ENCODE peak calls at places on chromosomes 16 and 17, in eight cellular contexts. D is HCT116; C is AG04450; J is GM23338; U is WTC11; F is CD4-positive, alpha-beta T cell; W is natural killer cell; E is progenitor cell of endocrine pancreas. Y is an unnamed sample.

GRCh38 chr16:84647830-84648594 is at the start of gene KLHL36:
- DNase-seq in D (no peak), C (no peak), W (peak), J (peak), U (no peak), E (peak), F (peak), Y (peak)

GRCh38 chr16:14360326-14361037 is 269.6 kb downstream of the PARN start:
- DNase-seq in C (no peak), W (no peak), E (no peak), U (no peak), J (no peak), D (no peak), F (no peak), Y (no peak)

GRCh38 chr17:21287703-21288449 is 3.4 kb downstream of the MAP2K3 start:
- DNase-seq in F (peak), D (peak), W (peak), C (peak), J (no peak), E (no peak), U (no peak), Y (peak)

GRCh38 chr17:8173871-8174322 is 2.3 kb downstream of the TMEM107 start:
- DNase-seq in F (no peak), E (no peak), U (no peak), C (no peak), D (no peak), J (peak), W (no peak), Y (no peak)

GRCh38 chr17:80943346-80944145 is 48.1 kb upstream of the CHMP6 start:
- DNase-seq in J (no peak), C (no peak), E (no peak), D (no peak), F (no peak), U (peak), W (no peak), Y (no peak)

GRCh38 chr16:745739-746138 is 4.9 kb upstream of the CIAO3 start:
- DNase-seq in W (no peak), J (peak), E (peak), D (no peak), U (peak), F (no peak), C (no peak), Y (no peak)

GRCh38 chr16:29849505-29849904 is 13.5 kb downstream of the CDIPT start:
- DNase-seq in D (no peak), F (no peak), J (peak), W (no peak), C (no peak), U (no peak), E (no peak), Y (no peak)

GRCh38 chr17:17363638-17364337 is 60.6 kb downstream of the NT5M start:
- DNase-seq in D (no peak), C (no peak), J (peak), U (no peak), F (no peak), W (peak), E (no peak), Y (no peak)

GRCh38 chr16:23408242-23409201 is 44.5 kb downstream of the COG7 start:
- DNase-seq in U (no peak), W (no peak), J (peak), C (no peak), F (no peak), D (no peak), E (no peak), Y (no peak)

GRCh38 chr17:10126554-10127493 is 71.6 kb downstream of the GAS7 start:
- DNase-seq in D (no peak), W (no peak), F (no peak), U (no peak), E (no peak), J (peak), C (no peak), Y (no peak)

GRCh38 chr17:57121308-57122042 is 36.4 kb downstream of the AKAP1 start:
- DNase-seq in U (peak), D (no peak), W (no peak), F (no peak), C (no peak), E (peak), J (peak), Y (peak)

GRCh38 chr16:69223882-69224281 is 36.9 kb downstream of the SNTB2 start:
- DNase-seq in C (no peak), J (no peak), D (no peak), U (no peak), W (no peak), F (no peak), E (no peak), Y (no peak)

GRCh38 chr17:61547113-61547512 is 43.9 kb downstream of the NACA2 start:
- DNase-seq in F (no peak), W (no peak), U (no peak), E (no peak), C (no peak), J (no peak), D (no peak), Y (no peak)
- TF ChIP-seq CTCF in F (no peak), W (no peak), U (no peak), E (no peak), C (no peak), J (no peak), D (no peak), Y (no peak)

GRCh38 chr16:60907645-60908044 is 1128.6 kb downstream of the CDH8 start:
- DNase-seq in C (no peak), E (no peak), W (no peak), U (no peak), F (no peak), J (peak), D (no peak), Y (no peak)
- TF ChIP-seq CTCF in C (no peak), E (peak), W (no peak), U (no peak), F (no peak), J (peak), D (no peak), Y (no peak)

GRCh38 chr17:69414408-69415274 is at the start of gene MAP2K6:
- DNase-seq in U (peak), J (peak), F (peak), D (no peak), W (peak), C (no peak), E (peak), Y (peak)

GRCh38 chr17:69418535-69418934 is 4.0 kb downstream of the MAP2K6 start:
- DNase-seq in U (no peak), W (no peak), J (no peak), E (no peak), C (no peak), F (no peak), D (no peak), Y (no peak)

GRCh38 chr17:69412336-69412735 is 2.2 kb upstream of the MAP2K6 start:
- DNase-seq in C (no peak), F (no peak), J (no peak), D (no peak), E (no peak), U (no peak), W (no peak), Y (no peak)

GRCh38 chr17:69415431-69415830 is 934 bp downstream of the MAP2K6 start:
- DNase-seq in W (no peak), F (no peak), E (no peak), J (no peak), D (no peak), C (no peak), U (no peak), Y (no peak)

DNA sequence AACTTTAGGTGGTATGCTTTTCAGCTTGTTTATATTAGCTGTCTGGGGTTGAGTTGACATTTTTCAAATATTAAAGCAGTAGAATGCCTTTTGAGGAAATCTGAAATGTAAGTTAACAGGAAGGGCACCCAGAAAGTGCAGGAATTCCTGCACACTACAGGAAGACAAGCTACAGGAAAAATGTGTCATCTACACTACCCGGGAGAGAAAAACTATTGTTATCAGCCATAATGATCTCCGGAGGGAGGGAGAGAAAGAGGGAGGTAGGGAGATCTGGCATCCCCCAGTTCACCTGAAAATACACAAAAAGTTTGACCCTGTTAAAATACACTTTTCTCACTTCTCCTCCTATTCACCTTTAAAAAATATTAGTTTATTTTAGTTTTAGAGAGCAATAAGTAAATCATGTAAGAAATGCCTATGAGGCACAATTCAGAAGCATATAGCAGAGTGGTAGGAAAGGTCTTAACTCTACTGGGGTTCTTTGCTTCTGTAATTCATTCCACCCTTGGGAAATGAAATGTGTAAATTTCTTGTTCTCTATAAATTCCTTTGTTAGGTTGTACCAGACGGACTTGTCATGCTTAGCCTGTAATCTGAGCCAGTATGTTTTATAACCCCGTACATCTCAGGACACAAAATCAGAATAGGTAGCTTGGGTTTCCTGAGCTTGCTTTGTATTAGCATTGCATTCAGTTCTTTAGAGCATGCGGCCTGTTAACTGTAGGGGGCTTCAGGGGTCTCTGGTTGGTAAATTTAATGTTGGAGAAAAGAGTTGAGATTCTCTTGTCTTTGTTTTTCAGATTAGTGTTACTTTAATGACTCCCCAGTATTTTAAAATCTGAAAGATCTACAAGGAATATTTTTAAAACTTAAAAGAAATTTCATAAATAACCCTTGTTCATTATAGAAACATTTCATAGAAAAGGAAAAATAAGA is 3.3 kb downstream of the MAP2K6 start:
- DNase-seq in E (no peak), U (no peak), W (no peak), D (no peak), F (no peak), J (peak), C (no peak), Y (peak)
- TF ChIP-seq CTCF in E (no peak), U (no peak), W (no peak), D (no peak), F (no peak), J (no peak), C (no peak), Y (no peak)

GRCh38 chr16:70680495-70681381 is 5.1 kb downstream of the MTSS2 start:
- DNase-seq in U (no peak), W (no peak), D (no peak), F (no peak), E (no peak), J (no peak), C (no peak), Y (no peak)

GRCh38 chr16:70684146-70685060 is 1.4 kb downstream of the MTSS2 start:
- DNase-seq in E (no peak), J (no peak), C (no peak), F (no peak), D (no peak), U (no peak), W (no peak), Y (no peak)

GRCh38 chr16:70683146-70683944 is 2.5 kb downstream of the MTSS2 start:
- DNase-seq in C (no peak), W (no peak), U (no peak), E (no peak), F (no peak), J (no peak), D (no peak), Y (no peak)

GRCh38 chr16:70681382-70682238 is 4.2 kb downstream of the MTSS2 start:
- DNase-seq in D (no peak), E (no peak), J (no peak), C (no peak), W (no peak), F (no peak), U (no peak), Y (no peak)

GRCh38 chr16:70682239-70683145 is 3.4 kb downstream of the MTSS2 start:
- DNase-seq in C (no peak), W (no peak), E (no peak), F (no peak), D (no peak), J (peak), U (no peak), Y (no peak)
- TF ChIP-seq CTCF in C (no peak), W (no peak), E (peak), F (no peak), D (no peak), J (peak), U (no peak), Y (no peak)

GRCh38 chr16:3019594-3020246 is 448 bp upstream of the TNFRSF12A start:
- DNase-seq in E (no peak), J (no peak), F (no peak), W (no peak), C (no peak), D (no peak), U (no peak), Y (no peak)

GRCh38 chr16:3020247-3020603 is at the start of gene TNFRSF12A:
- DNase-seq in U (peak), D (peak), F (peak), J (peak), W (peak), C (no peak), E (peak), Y (peak)

GRCh38 chr16:3015865-3016521 is 2.0 kb downstream of the CLDN6 start:
- DNase-seq in E (no peak), J (no peak), D (no peak), C (no peak), W (no peak), U (no peak), F (no peak), Y (no peak)

GRCh38 chr16:3017262-3017805 is 649 bp downstream of the CLDN6 start:
- DNase-seq in E (no peak), F (no peak), U (no peak), C (no peak), D (no peak), W (no peak), J (peak), Y (no peak)

DNA sequence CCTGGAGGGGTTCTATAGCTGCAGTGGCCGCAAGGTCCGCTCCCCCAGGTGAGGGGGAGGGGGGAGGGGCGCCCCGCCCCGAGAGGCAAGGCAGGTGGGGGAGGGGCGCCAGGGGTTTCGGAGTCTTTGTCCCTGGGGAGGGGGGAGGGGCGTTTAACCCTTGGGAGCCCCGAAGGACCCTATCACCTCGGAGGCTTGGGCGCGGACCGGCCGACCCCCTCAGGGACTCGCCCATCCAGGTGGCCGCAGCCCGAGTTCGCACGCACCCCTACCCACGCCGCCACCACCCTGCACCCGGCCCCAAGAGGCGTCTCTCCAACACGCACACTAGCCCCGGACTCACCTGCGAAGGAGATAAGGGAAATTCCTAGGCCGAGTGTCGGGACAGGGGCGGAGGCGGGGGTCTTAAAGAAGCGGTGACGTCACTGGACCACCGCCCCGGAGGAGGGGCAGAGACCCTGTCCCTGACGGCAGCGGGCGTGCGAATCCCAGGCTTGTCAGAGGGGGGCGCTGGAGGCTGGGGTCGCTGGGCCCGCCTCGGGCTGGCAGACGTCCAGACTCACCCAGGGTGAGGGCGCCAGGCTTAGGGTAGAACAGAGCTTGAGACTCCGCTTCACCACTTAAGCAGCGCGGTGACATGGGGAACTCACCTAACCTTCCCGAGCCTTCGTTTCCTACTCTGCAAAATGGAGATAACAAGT is at the start of gene CLDN6:
- DNase-seq in C (no peak), J (peak), F (no peak), W (no peak), U (peak), E (peak), D (no peak), Y (no peak)
- TF ChIP-seq CTCF in C (peak), J (peak), F (no peak), W (no peak), U (peak), E (peak), D (peak), Y (no peak)

GRCh38 chr16:78249056-78249455 is 149.6 kb downstream of the WWOX start:
- DNase-seq in W (no peak), C (no peak), U (peak), J (peak), E (no peak), F (no peak), D (no peak), Y (no peak)
- TF ChIP-seq CTCF in W (no peak), C (no peak), U (no peak), J (peak), E (peak), F (no peak), D (no peak), Y (no peak)

GRCh38 chr16:54930034-54930938 is at the start of gene IRX5:
- DNase-seq in U (peak), F (no peak), C (no peak), D (peak), W (no peak), J (peak), E (peak), Y (peak)
- TF ChIP-seq CTCF in U (no peak), F (no peak), C (no peak), D (no peak), W (no peak), J (no peak), E (peak), Y (no peak)

GRCh38 chr17:5485270-5486205 is at the start of gene DERL2:
- DNase-seq in F (no peak), C (no peak), W (no peak), E (no peak), D (no peak), U (peak), J (peak), Y (no peak)
- TF ChIP-seq CTCF in F (no peak), C (no peak), W (no peak), E (no peak), D (no peak), U (no peak), J (no peak), Y (no peak)

GRCh38 chr16:51474414-51475091 is 323.5 kb upstream of the SALL1 start:
- DNase-seq in J (no peak), U (no peak), W (no peak), F (no peak), C (no peak), E (no peak), D (no peak), Y (no peak)
- TF ChIP-seq CTCF in J (no peak), U (no peak), W (no peak), F (no peak), C (no peak), E (no peak), D (no peak), Y (no peak)

GRCh38 chr16:31335431-31335830 is 19.5 kb upstream of the ITGAX start:
- DNase-seq in J (no peak), D (no peak), U (no peak), F (no peak), E (no peak), W (no peak), C (no peak), Y (no peak)

GRCh38 chr16:31334934-31335333 is 20.0 kb upstream of the ITGAX start:
- DNase-seq in F (no peak), U (no peak), D (no peak), W (no peak), E (no peak), J (no peak), C (no peak), Y (no peak)

GRCh38 chr16:31332544-31332943 is 22.4 kb upstream of the ITGAX start:
- DNase-seq in J (no peak), E (no peak), D (no peak), F (no peak), W (no peak), U (no peak), C (no peak), Y (no peak)

GRCh38 chr16:31331807-31332301 is 23.1 kb upstream of the ITGAX start:
- DNase-seq in W (no peak), E (no peak), F (no peak), D (no peak), C (no peak), J (no peak), U (no peak), Y (no peak)

GRCh38 chr16:31333686-31334649 is 21.0 kb upstream of the ITGAX start:
- DNase-seq in U (peak), W (no peak), J (peak), D (peak), F (peak), E (no peak), C (no peak), Y (peak)
- TF ChIP-seq CTCF in U (no peak), W (peak), J (peak), D (peak), F (peak), E (peak), C (peak), Y (peak)